ENCODE peak calls at places on chromosomes 16 and 17, in four cellular contexts. Y, W, F and U are unnamed samples.

GRCh38 chr17:73589096-73589980 is 54.9 kb downstream of the SDK2 start:
- DNase-seq in Y (no peak), F (no peak), W (no peak), U (no peak)

GRCh38 chr16:16084874-16085273 is 135.5 kb downstream of the ABCC1 start:
- DNase-seq in W (no peak), Y (no peak), F (no peak), U (no peak)

GRCh38 chr16:22782299-22782698 is 31.7 kb upstream of the HS3ST2 start:
- DNase-seq in Y (no peak), W (no peak), F (peak; percentile 35), U (no peak)

GRCh38 chr16:66662445-66663194 is 33.9 kb downstream of the CMTM4 start:
- DNase-seq in F (peak; percentile 31), Y (peak; percentile 36), W (no peak), U (no peak)

GRCh38 chr17:45927247-45927646 is 32.9 kb downstream of the MAPT start:
- DNase-seq in F (no peak), Y (no peak), W (no peak), U (no peak)

GRCh38 chr17:74916136-74916850 is 6.8 kb downstream of the USH1G start:
- DNase-seq in F (no peak), Y (no peak), W (no peak), U (no peak)

GRCh38 chr16:11254913-11255736 is 879 bp downstream of the SOCS1 start:
- DNase-seq in Y (peak; percentile 52), F (no peak), W (peak; percentile 49), U (no peak)

GRCh38 chr16:24540575-24541240 is 1.3 kb downstream of the RBBP6 start:
- DNase-seq in W (peak; percentile 25), F (no peak), Y (peak; percentile 21), U (no peak)

GRCh38 chr17:20095366-20096080 is 86.4 kb downstream of the SPECC1 start:
- DNase-seq in W (no peak), Y (peak; percentile 63), F (peak; percentile 76), U (peak; percentile 42)

GRCh38 chr17:15247891-15248529 is 17.1 kb downstream of the PMP22 start:
- DNase-seq in F (no peak), Y (peak; percentile 62), W (peak; percentile 13), U (no peak)

GRCh38 chr16:318628-319027 is 33.9 kb downstream of the AXIN1 start:
- DNase-seq in F (no peak), Y (no peak), W (no peak), U (no peak)

GRCh38 chr16:57356547-57356946 is 2.0 kb upstream of the CCL22 start:
- DNase-seq in Y (no peak), W (no peak), F (no peak), U (no peak)

GRCh38 chr17:2184993-2185931 is 118.3 kb downstream of the SMG6 start:
- DNase-seq in Y (no peak), W (no peak), F (no peak), U (no peak)

GRCh38 chr17:12398636-12399035 is 267.1 kb upstream of the MYOCD start:
- DNase-seq in F (no peak), W (no peak), Y (no peak), U (no peak)

GRCh38 chr17:29407856-29408255 is 17.7 kb downstream of the TAOK1 start:
- DNase-seq in Y (no peak), F (no peak), W (no peak), U (no peak)

GRCh38 chr17:73998246-73999220 is 204.9 kb upstream of the RPL38 start:
- DNase-seq in Y (peak; percentile 74), W (peak; percentile 79), F (peak; percentile 15), U (no peak)

GRCh38 chr16:89042711-89043551 is 50.7 kb upstream of the ACSF3 start:
- DNase-seq in F (no peak), Y (no peak), W (no peak), U (no peak)

GRCh38 chr16:57062329-57062728 is 30.1 kb upstream of the CPNE2 start:
- DNase-seq in F (peak; percentile 48), W (no peak), Y (no peak), U (no peak)

GRCh38 chr16:23668225-23668624 is 10.5 kb upstream of the PLK1 start:
- DNase-seq in W (no peak), Y (no peak), F (no peak), U (no peak)

GRCh38 chr16:67661101-67661661 is 421 bp downstream of the PARD6A start:
- DNase-seq in Y (peak; percentile 45), F (no peak), W (no peak), U (no peak)

GRCh38 chr16:48583075-48584065 is 26.6 kb downstream of the N4BP1 start:
- DNase-seq in W (no peak), F (no peak), Y (no peak), U (no peak)

GRCh38 chr17:57256708-57257112 is 387 bp downstream of the MSI2 start:
- DNase-seq in W (peak; percentile 39), F (peak; percentile 24), Y (peak; percentile 31), U (no peak)

GRCh38 chr17:20226814-20227482 is 217.8 kb downstream of the SPECC1 start:
- DNase-seq in W (peak; percentile 78), Y (peak; percentile 84), F (peak; percentile 80), U (peak; percentile 56)

GRCh38 chr17:50272246-50272645 is 2.0 kb upstream of the TMEM92 start:
- DNase-seq in F (no peak), W (no peak), Y (no peak), U (no peak)

GRCh38 chr16:4910828-4911227 is 26.1 kb downstream of the PPL start:
- DNase-seq in W (no peak), F (no peak), Y (no peak), U (no peak)

GRCh38 chr16:16025214-16025968 is 76.0 kb downstream of the ABCC1 start:
- DNase-seq in Y (peak; percentile 70), F (peak; percentile 35), W (no peak), U (no peak)

GRCh38 chr16:57042157-57043111 is 49.9 kb upstream of the CPNE2 start:
- DNase-seq in W (no peak), Y (no peak), F (no peak), U (no peak)

GRCh38 chr17:44102845-44103622 is 20.4 kb downstream of the HDAC5 start:
- DNase-seq in W (no peak), F (no peak), Y (no peak), U (no peak)

GRCh38 chr16:10314811-10315210 is 71.0 kb upstream of the ATF7IP2 start:
- DNase-seq in F (no peak), W (no peak), Y (peak; percentile 36), U (no peak)

GRCh38 chr16:2205967-2206313 is 686 bp downstream of the MLST8 start:
- DNase-seq in F (peak; percentile 21), W (no peak), Y (no peak), U (no peak)

GRCh38 chr16:48441863-48442279 is 56.7 kb upstream of the SIAH1 start:
- DNase-seq in Y (peak; percentile 67), W (no peak), F (no peak), U (no peak)

GRCh38 chr16:89749637-89750036 is 28.3 kb downstream of the ZNF276 start:
- DNase-seq in W (peak; percentile 60), Y (no peak), F (peak; percentile 18), U (no peak)

GRCh38 chr16:72987480-72987901 is 60.4 kb downstream of the ZFHX3 start:
- DNase-seq in F (no peak), W (no peak), Y (peak; percentile 66), U (no peak)

GRCh38 chr16:65728172-65728571 is 606.3 kb upstream of the CDH11 start:
- DNase-seq in F (no peak), W (no peak), Y (no peak), U (no peak)

GRCh38 chr17:74807925-74808324 is 31.8 kb upstream of the NAT9 start:
- DNase-seq in Y (no peak), W (no peak), F (no peak), U (no peak)

GRCh38 chr16:55898592-55898991 is 23.4 kb upstream of the CES5A start:
- DNase-seq in F (no peak), W (no peak), Y (no peak), U (no peak)

DNA sequence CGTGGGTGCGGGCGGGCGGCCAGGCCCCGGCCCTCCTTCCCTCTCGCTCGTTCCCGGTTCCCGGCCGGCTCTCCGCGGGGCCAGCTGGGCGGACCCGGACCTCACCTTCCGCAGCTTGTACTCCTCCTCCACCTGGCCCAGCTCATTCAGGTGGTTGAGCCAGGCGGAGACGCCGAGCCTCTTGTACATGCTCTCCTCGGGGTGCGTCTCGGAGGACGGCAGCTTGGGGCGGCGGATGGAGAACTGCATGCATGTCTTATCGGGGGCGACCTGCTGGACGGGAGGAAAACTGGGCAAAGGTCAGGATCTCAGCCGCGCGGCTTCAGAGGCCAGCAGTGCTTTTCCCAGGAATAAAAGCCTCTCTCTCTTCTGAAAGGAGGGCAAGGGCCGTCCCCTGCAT is 85.4 kb downstream of the TBC1D16 start:
- DNase-seq in Y (no peak), F (no peak), W (no peak), U (no peak)
- H3K4me3 ChIP-seq in Y (no peak overlapping the region), F (peak overlapping the region; percentile 2), W (no peak overlapping the region), U (no peak overlapping the region)

DNA sequence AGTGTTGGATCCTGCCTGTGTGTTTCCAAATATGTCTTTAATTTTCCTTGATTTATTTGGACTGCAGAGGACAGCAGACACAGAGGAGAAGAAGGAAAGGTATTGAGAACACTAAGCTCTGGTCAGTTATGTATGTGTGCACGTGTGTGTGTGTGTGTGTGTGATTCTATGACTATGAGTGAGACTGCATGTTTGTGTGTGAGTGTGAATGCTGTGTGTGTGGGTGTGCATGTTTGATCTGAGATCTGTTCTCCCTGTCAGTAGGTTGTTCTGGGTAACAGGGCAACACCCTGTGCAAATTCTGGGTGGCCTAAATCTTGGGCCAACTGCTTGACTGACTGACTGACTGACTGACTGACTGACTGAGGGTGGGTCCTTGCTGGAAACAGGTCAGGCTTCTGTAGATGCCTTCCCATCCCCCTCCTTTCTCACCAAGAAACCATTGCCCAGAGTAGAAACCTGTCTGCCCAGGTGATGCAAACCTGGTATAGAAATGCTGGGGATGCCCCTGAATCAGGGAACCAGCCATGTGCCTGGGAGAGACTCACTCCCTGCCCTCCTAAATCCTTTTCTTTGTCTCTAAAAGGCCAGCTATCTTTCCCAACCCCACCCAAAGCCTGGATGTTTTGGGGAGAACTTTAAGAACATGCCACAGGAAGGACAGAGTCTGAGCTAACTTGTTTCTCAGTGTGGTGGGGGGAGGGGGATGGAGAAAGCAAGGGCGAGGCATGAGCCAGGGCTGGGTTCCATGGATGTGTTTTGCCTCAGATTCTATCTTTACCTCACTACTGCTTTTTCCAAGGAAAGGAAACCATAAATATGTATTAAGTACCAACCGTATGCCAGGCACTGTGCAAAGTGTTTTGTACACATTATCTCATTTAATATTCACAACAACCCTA is 4.4 kb upstream of the NR1D1 start:
- DNase-seq in W (no peak), Y (no peak), F (peak; percentile 34), U (no peak)
- H3K4me1 ChIP-seq in W (peaks cover 42% of the 10 kb centered on the region), Y (peaks cover 36% of the 10 kb centered on the region), F (peaks cover 87% of the 10 kb centered on the region), U (peaks cover 31% of the 10 kb centered on the region)

GRCh38 chr17:42249681-42250446 is 26.3 kb downstream of the STAT5B start:
- DNase-seq in W (no peak), F (no peak), Y (no peak), U (no peak)
- H3K4me3 ChIP-seq in W (no peak overlapping the region), F (no peak overlapping the region), Y (no peak overlapping the region), U (no peak overlapping the region)

GRCh38 chr17:17816240-17816814 is 20.5 kb downstream of the SREBF1 start:
- DNase-seq in F (no peak), Y (no peak), W (no peak), U (no peak)
- H3K4me1 ChIP-seq in F (peaks cover 46% of the 10 kb centered on the region), Y (peaks cover 41% of the 10 kb centered on the region), W (peaks cover 26% of the 10 kb centered on the region), U (no peaks in the 10 kb centered on the region)

GRCh38 chr17:60091908-60092331 is 13.2 kb upstream of the HEATR6 start:
- DNase-seq in Y (no peak), W (no peak), F (no peak), U (no peak)
- H3K4me3 ChIP-seq in Y (no peak overlapping the region), W (no peak overlapping the region), F (no peak overlapping the region), U (no peak overlapping the region)

GRCh38 chr17:77464988-77465357 is 324.2 kb downstream of the SEC14L1 start:
- DNase-seq in Y (no peak), F (no peak), W (no peak), U (no peak)
- H3K4me1 ChIP-seq in Y (peaks cover 13% of the 10 kb centered on the region), F (peaks cover 85% of the 10 kb centered on the region), W (peaks cover 21% of the 10 kb centered on the region), U (peaks cover 9% of the 10 kb centered on the region)

GRCh38 chr17:47279062-47279801 is 25.6 kb downstream of the ITGB3 start:
- DNase-seq in F (peak; percentile 67), Y (peak; percentile 82), W (no peak), U (peak; percentile 55)
- H3K4me3 ChIP-seq in F (no peak overlapping the region), Y (no peak overlapping the region), W (no peak overlapping the region), U (peak overlapping the region; percentile 19)